ENCODE peak calls at places on chromosome 13, in six cellular contexts. R is lower lobe of right lung, F is Peyer's patch, G is GM23338, N is neural progenitor cell, Y is SK-N-SH. I is an unnamed sample.

GRCh38 chr13:48155850-48156249 is 60.9 kb upstream of the MED4 start:
- DNase-seq in R (no peak), F (no peak), G (no peak), N (no peak), Y (no peak), I (no peak)

GRCh38 chr13:74555291-74556001 is 421.2 kb upstream of the KLF12 start:
- DNase-seq in R (no peak), F (no peak), G (no peak), N (no peak), Y (peak; percentile 74), I (no peak)

GRCh38 chr13:79311456-79311855 is 94.6 kb downstream of the RBM26 start:
- DNase-seq in R (no peak), F (no peak), G (no peak), N (no peak), Y (no peak), I (no peak)

GRCh38 chr13:114017028-114017630 is 43.3 kb upstream of the C13orf46 start:
- DNase-seq in R (no peak), F (no peak), G (peak; percentile 62), N (peak; percentile 45), Y (peak; percentile 59), I (peak; percentile 90)

GRCh38 chr13:59746291-59746962 is 417.3 kb downstream of the DIAPH3 start:
- DNase-seq in R (no peak), F (no peak), G (no peak), N (no peak), Y (no peak), I (no peak)

GRCh38 chr13:99057310-99057975 is 79.6 kb upstream of the DOCK9 start:
- DNase-seq in R (no peak), F (no peak), G (no peak), N (no peak), Y (no peak), I (no peak)

GRCh38 chr13:81194362-81194761 is 853.4 kb upstream of the SPRY2 start:
- DNase-seq in R (no peak), F (no peak), G (no peak), N (no peak), Y (no peak), I (no peak)

GRCh38 chr13:45545686-45546409 is 69.7 kb downstream of the ERICH6B start:
- DNase-seq in R (no peak), F (no peak), G (no peak), N (no peak), Y (no peak), I (no peak)

GRCh38 chr13:79044415-79044814 is 361.6 kb downstream of the RBM26 start:
- DNase-seq in R (no peak), F (no peak), G (no peak), N (no peak), Y (no peak), I (no peak)

GRCh38 chr13:75550159-75550567 is 572 bp downstream of the UCHL3 start:
- DNase-seq in R (no peak), F (no peak), G (peak; percentile 23), N (peak; percentile 10), Y (peak; percentile 50), I (no peak)

GRCh38 chr13:59710416-59710815 is 453.3 kb downstream of the DIAPH3 start:
- DNase-seq in R (no peak), F (no peak), G (no peak), N (no peak), Y (no peak), I (no peak)

GRCh38 chr13:106052200-106052767 is 483.2 kb downstream of the EFNB2 start:
- DNase-seq in R (no peak), F (no peak), G (peak; percentile 3), N (peak; percentile 31), Y (peak; percentile 20), I (peak; percentile 56)

GRCh38 chr13:25114220-25114619 is 18.3 kb downstream of the PABPC3 start:
- DNase-seq in R (no peak), F (peak; percentile 28), G (peak; percentile 82), N (peak; percentile 83), Y (peak; percentile 71), I (peak; percentile 79)

DNA sequence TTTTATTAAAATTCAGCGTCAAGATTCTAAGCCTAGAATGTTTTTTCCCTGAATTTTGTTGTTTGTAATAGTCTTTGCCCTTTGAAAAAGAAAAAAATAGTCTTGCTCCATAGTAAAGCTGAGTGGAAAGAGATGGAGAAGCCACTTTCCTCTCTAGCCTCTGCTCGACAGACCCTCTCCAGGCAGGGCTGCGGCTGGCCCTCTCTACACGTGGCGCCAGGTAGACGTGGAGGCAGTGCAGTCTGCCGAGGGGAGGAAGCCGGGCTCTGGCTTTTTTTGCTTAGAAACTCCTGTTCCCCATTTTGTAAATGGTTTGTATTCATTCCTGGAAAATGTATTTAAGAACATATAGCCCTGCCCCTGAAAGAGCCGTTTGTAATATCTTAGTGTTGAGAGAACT is 35.3 kb downstream of the MPHOSPH8 start:
- DNase-seq in R (no peak), F (no peak), G (no peak), N (no peak), Y (no peak), I (no peak)
- H3K36me3 ChIP-seq in R (peaks cover 100% of the 10 kb centered on the region), F (peaks cover 94% of the 10 kb centered on the region), G (peaks cover 42% of the 10 kb centered on the region), N (no peaks in the 10 kb centered on the region), Y (peaks cover 57% of the 10 kb centered on the region), I (peaks cover 6% of the 10 kb centered on the region)

DNA sequence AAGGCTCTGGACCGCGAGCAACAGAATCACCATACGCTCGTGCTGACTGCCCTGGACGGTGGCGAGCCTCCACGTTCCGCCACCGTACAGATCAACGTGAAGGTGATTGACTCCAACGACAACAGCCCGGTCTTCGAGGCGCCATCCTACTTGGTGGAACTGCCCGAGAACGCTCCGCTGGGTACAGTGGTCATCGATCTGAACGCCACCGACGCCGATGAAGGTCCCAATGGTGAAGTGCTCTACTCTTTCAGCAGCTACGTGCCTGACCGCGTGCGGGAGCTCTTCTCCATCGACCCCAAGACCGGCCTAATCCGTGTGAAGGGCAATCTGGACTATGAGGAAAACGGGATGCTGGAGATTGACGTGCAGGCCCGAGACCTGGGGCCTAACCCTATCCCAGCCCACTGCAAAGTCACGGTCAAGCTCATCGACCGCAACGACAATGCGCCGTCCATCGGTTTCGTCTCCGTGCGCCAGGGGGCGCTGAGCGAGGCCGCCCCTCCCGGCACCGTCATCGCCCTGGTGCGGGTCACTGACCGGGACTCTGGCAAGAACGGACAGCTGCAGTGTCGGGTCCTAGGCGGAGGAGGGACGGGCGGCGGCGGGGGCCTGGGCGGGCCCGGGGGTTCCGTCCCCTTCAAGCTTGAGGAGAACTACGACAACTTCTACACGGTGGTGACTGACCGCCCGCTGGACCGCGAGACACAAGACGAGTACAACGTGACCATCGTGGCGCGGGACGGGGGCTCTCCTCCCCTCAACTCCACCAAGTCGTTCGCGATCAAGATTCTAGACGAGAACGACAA is 1.8 kb downstream of the PCDH17 start:
- DNase-seq in R (peak; percentile 62), F (no peak), G (peak; percentile 88), N (peak; percentile 75), Y (peak; percentile 79), I (peak; percentile 88)
- H3K27me3 ChIP-seq in R (peaks cover 59% of the 10 kb centered on the region), F (no peaks in the 10 kb centered on the region), G (peaks cover 92% of the 10 kb centered on the region), N (peaks cover 89% of the 10 kb centered on the region), Y (peaks cover 38% of the 10 kb centered on the region), I (peaks cover 78% of the 10 kb centered on the region)

DNA sequence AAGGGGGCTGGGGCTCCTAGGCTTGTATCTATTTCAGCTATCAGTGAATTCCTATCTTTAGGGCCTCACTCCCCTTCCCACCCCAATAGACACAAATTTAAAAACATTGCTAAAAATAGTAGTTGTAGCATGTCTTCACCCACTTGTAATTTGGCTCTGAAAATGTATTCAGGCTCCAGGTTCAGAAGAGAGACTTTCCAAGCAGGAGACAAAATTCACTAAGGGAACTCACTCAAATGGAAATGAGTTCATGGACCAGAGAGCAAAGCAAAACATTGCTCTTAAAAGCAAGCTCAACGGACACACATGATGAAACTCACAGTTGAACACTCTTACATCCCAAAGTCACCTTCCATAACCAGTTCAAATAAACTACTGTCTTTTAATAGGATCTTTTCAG is 36.8 kb downstream of the PHF11 start:
- DNase-seq in R (no peak), F (no peak), G (no peak), N (no peak), Y (no peak), I (no peak)
- H3K4me3 ChIP-seq in R (no peak overlapping the region), F (no peak overlapping the region), G (no peak overlapping the region), N (no peak overlapping the region), Y (no peak overlapping the region), I (no peak overlapping the region)

DNA sequence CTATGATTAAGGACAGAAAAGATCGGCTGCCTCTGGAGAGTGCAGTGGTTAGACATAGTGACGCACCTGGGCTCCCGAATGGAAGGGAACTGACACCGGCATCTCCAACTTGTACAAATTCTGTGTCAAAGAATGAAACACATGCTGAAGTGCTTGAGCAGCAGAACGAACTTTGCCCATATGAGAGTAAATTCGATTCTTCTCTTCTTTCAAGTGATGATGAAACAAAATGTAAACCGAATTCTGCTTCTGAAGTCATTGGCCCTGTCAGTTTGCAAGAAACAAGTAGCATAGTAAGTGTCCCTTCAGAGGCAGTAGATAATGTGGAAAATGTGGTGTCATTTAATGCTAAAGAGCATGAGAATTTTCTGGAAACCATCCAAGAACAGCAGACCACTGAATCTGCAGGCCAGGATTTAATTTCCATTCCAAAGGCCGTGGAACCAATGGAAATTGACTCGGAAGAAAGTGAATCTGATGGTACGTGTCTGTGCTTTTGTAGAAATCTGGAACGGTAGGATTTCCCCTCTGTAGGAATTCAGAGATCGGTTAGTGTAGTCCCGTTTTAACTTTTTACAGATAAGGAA is 16.9 kb downstream of the ERCC5 start:
- DNase-seq in R (no peak), F (no peak), G (no peak), N (no peak), Y (no peak), I (no peak)
- H3K36me3 ChIP-seq in R (peaks cover 98% of the 10 kb centered on the region), F (peaks cover 99% of the 10 kb centered on the region), G (peaks cover 37% of the 10 kb centered on the region), N (peaks cover 11% of the 10 kb centered on the region), Y (peaks cover 96% of the 10 kb centered on the region), I (peaks cover 16% of the 10 kb centered on the region)

GRCh38 chr13:43237616-43238015 is 214.2 kb downstream of the DNAJC15 start:
- DNase-seq in R (no peak), F (no peak), G (no peak), N (no peak), Y (no peak), I (no peak)

GRCh38 chr13:43232866-43233265 is 209.5 kb downstream of the DNAJC15 start:
- DNase-seq in R (no peak), F (no peak), G (no peak), N (no peak), Y (no peak), I (no peak)

GRCh38 chr13:43232144-43232840 is 208.9 kb downstream of the DNAJC15 start:
- DNase-seq in R (no peak), F (no peak), G (no peak), N (no peak), Y (no peak), I (no peak)

GRCh38 chr13:43238341-43239083 is 215.1 kb downstream of the DNAJC15 start:
- DNase-seq in R (no peak), F (no peak), G (no peak), N (no peak), Y (peak; percentile 50), I (no peak)

DNA sequence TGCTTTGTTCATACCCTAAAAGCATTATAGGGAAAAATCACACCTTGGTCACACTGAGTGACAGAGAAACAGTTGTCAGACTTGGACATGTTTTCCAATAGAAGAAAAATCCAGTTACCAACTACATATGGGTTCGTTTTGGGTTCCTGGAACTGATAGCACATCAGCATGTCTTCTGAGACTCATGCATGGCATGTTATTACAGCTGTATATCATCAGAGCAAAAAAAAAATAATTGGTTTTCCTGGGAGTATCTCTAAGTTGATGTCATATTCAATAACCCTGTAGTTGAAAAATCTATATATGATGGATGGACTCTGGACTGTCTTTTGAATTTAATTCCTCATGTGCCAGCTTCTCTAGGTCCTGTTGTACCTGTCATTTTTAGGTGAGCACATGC is 211.6 kb downstream of the DNAJC15 start:
- DNase-seq in R (no peak), F (no peak), G (no peak), N (no peak), Y (no peak), I (no peak)
- H3K27me3 ChIP-seq in R (no peaks in the 10 kb centered on the region), F (no peaks in the 10 kb centered on the region), G (no peaks in the 10 kb centered on the region), N (no peaks in the 10 kb centered on the region), Y (no peaks in the 10 kb centered on the region), I (no peaks in the 10 kb centered on the region)

I was measured in H7.